ENCODE peak calls at places on chromosomes 13 and 19, in nine cellular contexts. S is psoas muscle, X is AG04450, W is left lung, Z is coronary artery, U is cardiac muscle cell, T is natural killer cell, K is neural crest cell, Q is IMR-90. H is an unnamed sample.

GRCh38 chr19:40217921-40218890 is at the start of gene TTC9B:
- DNase-seq in X (no peak), S (no peak), K (peak; percentile 46), Z (no peak), W (no peak), U (no peak), T (peak; percentile 61), Q (no peak), H (no peak)

GRCh38 chr19:2042485-2043268 is 8.4 kb downstream of the MKNK2 start:
- DNase-seq in Z (no peak), W (no peak), U (peak; percentile 39), X (no peak), T (no peak), K (no peak), Q (no peak), S (peak; percentile 49), H (no peak)

GRCh38 chr19:42253245-42254082 is 1.5 kb downstream of the ERF start:
- DNase-seq in K (peak; percentile 65), Q (peak; percentile 26), S (peak; percentile 68), X (no peak), Z (peak; percentile 85), T (peak; percentile 53), W (peak; percentile 71), U (peak; percentile 65), H (no peak)

GRCh38 chr19:21130097-21130775 is 11.6 kb upstream of the ZNF431 start:
- DNase-seq in K (no peak), W (peak; percentile 41), U (no peak), S (no peak), T (no peak), Z (no peak), X (no peak), Q (no peak), H (no peak)

GRCh38 chr19:30284885-30285284 is 87.3 kb upstream of the ZNF536 start:
- DNase-seq in X (no peak), W (no peak), T (no peak), Z (no peak), U (no peak), K (no peak), S (no peak), Q (no peak), H (no peak)

GRCh38 chr13:110676511-110677204 is 29.3 kb downstream of the CARS2 start:
- DNase-seq in Z (no peak), S (no peak), T (no peak), U (no peak), W (no peak), Q (no peak), X (no peak), K (no peak), H (no peak)

GRCh38 chr19:32339988-32340874 is 5.2 kb upstream of the ZNF507 start:
- DNase-seq in T (peak; percentile 35), X (no peak), W (peak; percentile 55), Q (peak; percentile 27), U (peak; percentile 61), Z (no peak), S (peak; percentile 55), K (peak; percentile 58), H (peak; percentile 60)

GRCh38 chr13:110639935-110640334 is 24.6 kb downstream of the NAXD start:
- DNase-seq in K (no peak), Q (no peak), X (no peak), W (no peak), T (no peak), S (no peak), Z (no peak), U (no peak), H (no peak)

DNA sequence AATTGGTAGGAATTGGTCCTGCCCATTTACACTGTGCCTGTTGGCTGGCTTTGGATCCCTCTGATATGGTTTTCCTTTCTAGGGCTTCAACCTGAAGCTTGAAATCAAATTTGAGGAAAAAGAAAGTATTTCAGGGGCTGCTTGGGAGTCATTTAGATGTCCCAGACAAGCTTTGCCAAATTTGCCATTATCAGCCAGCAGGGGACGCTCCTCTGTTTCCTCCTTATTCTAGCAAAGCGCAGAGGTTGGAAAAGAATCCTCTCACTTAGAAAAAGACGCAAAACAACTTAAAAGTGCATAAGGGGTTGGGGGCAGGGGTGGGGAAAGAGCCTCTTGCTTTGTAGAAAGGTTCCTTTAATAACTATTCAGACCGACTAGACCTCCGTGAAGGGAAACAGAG is 1211.1 kb upstream of the PCDH20 start:
- DNase-seq in W (no peak), Z (no peak), S (no peak), U (no peak), K (no peak), Q (no peak), T (no peak), X (no peak), H (no peak)
- TF ChIP-seq CTCF in W (no peak), Z (no peak), S (no peak), U (peak; percentile 3), K (peak; percentile 27), Q (peak; percentile 16), T (no peak), X (peak; percentile 26), H (peak; percentile 47)

GRCh38 chr19:38310279-38310670 is 5.5 kb downstream of the YIF1B start:
- DNase-seq in W (no peak), U (no peak), Z (no peak), K (no peak), T (no peak), X (no peak), S (no peak), Q (no peak), H (no peak)

GRCh38 chr19:38308926-38309614 is 5.0 kb downstream of the C19orf33 start:
- DNase-seq in Q (no peak), U (no peak), T (no peak), K (no peak), X (no peak), Z (no peak), S (no peak), W (no peak), H (no peak)

GRCh38 chr19:38308006-38308766 is 4.1 kb downstream of the C19orf33 start:
- DNase-seq in S (no peak), Q (no peak), U (no peak), X (no peak), Z (no peak), T (no peak), W (no peak), K (no peak), H (no peak)

GRCh38 chr19:38309615-38310278 is 5.7 kb downstream of the C19orf33 start:
- DNase-seq in X (no peak), U (no peak), S (no peak), Q (no peak), W (no peak), K (no peak), Z (no peak), T (no peak), H (no peak)

DNA sequence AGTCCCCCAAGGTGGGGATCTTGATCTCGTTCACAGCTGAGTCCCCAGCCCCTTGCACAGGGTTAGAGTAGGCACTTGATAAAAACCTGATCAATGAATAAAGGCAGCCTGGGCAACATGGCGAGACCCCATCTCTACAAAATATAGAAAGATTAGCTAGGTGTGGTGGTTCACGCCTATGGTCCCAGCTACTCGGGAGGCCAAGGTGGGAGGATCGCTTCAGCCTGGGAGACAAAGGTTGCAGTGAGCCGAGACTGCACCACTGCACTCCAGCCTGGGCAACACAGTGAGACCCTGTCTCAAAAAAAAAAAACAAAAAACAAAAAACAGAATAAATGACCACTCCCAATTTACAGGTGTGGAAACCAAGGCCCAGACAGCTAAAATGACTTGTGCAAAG is 4.8 kb downstream of the YIF1B start:
- DNase-seq in Z (no peak), U (no peak), W (no peak), X (no peak), K (no peak), T (no peak), S (no peak), Q (no peak), H (no peak)
- TF ChIP-seq CTCF in Z (no peak), U (no peak), W (no peak), X (no peak), K (no peak), T (no peak), S (no peak), Q (no peak), H (no peak)

GRCh38 chr13:77699059-77699680 is 1.7 kb downstream of the SLAIN1 start:
- DNase-seq in X (no peak), K (no peak), T (no peak), W (no peak), U (no peak), Q (no peak), S (no peak), Z (no peak), H (no peak)

GRCh38 chr13:77697208-77698103 is at the start of gene SLAIN1:
- DNase-seq in T (peak; percentile 72), S (peak; percentile 81), X (no peak), U (peak; percentile 28), Q (peak; percentile 5), Z (peak; percentile 87), W (peak; percentile 81), K (peak; percentile 72), H (peak; percentile 16)

GRCh38 chr13:77696006-77696862 is 1.3 kb upstream of the SLAIN1 start:
- DNase-seq in K (no peak), U (no peak), W (no peak), Q (no peak), Z (no peak), S (no peak), T (peak; percentile 17), X (no peak), H (no peak)

GRCh38 chr13:77696863-77697207 is 652 bp upstream of the SLAIN1 start:
- DNase-seq in K (no peak), Z (no peak), S (no peak), U (no peak), W (no peak), T (no peak), Q (no peak), X (no peak), H (no peak)

DNA sequence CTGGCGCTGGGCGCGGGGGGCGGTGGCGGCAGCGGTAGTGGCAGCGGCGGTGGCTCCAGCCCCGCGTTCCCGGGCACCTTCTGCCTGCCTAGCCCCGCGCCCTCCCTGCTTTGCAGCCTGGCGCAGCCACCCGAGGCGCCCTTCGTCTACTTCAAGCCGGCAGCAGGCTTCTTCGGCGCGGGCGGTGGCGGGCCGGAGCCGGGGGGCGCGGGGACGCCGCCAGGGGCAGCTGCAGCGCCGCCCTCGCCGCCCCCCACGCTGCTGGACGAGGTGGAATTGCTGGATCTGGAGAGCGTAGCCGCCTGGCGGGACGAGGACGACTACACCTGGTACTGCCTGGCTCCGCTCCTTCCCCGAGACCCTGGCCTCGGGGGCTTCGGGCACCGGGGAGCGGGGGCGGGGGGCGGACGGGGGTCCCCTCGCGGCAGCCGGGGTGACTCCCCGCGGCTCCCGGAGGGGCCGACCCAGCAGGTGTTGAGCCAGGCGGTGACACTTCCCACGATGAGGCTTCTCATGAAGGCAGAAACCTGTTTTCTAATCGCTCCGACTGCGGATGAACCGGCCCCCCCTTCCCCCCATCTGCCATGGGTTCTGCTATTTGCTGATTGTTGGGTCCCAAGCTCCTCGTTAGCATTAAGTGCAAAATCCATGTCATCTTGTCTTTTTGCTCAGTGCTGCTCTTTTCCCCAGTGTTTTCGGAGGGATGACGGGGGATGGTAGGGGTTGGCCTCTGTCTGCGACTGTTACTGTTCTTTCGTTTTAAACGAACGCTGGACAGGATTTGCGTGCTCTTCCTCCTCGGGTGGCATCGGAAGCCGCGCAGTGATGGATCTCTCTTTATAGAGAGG is 948 bp downstream of the SLAIN1 start:
- DNase-seq in X (no peak), T (peak; percentile 35), K (peak; percentile 32), Z (no peak), Q (no peak), W (peak; percentile 36), S (peak; percentile 18), U (no peak), H (no peak)
- TF ChIP-seq CTCF in X (no peak), T (no peak), K (peak; percentile 29), Z (no peak), Q (no peak), W (no peak), S (no peak), U (no peak), H (no peak)

DNA sequence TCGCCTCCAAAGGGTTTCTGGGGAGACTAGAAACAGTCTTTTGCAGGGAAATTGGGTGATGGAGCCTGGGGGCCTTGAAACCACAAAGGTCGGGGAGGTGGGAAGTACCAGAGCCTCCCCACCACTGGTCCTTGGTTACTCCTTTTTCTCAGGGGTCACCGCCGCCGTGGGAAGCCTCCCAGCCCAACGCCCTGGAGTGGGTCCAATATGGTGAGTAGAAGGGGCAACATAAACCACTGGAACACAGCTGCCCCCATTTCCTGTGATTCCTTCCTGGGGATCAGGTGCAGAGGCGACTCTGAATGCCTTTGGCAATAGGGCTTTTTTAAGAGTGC is 5.8 kb downstream of the PGLYRP1 start:
- DNase-seq in T (no peak), S (no peak), W (no peak), K (no peak), U (no peak), X (no peak), Q (no peak), Z (no peak), H (no peak)
- TF ChIP-seq CTCF in T (peak; percentile 51), S (no peak), W (peak; percentile 9), K (peak; percentile 4), U (no peak), X (no peak), Q (no peak), Z (peak; percentile 9), H (no peak)